ENCODE peak calls at places on chromosomes 4 and X, in four cellular contexts. I is CD8-positive, alpha-beta T cell; M is prostate gland; K is pancreas. V is an unnamed sample.

GRCh38 chrX:2608638-2609430 is 82.3 kb upstream of the CD99 start:
- DNase-seq in I (peak), M (peak), K (peak), V (peak)

GRCh38 chr4:19177616-19178015 is 1074.1 kb upstream of the SLIT2 start:
- DNase-seq in I (no peak), M (no peak), K (no peak), V (no peak)

GRCh38 chrX:135403374-135403773 is 18.4 kb upstream of the SMIM10L2A start:
- DNase-seq in I (no peak), M (no peak), K (no peak), V (no peak)

GRCh38 chr4:139655116-139655515 is 10.5 kb upstream of the MGST2 start:
- DNase-seq in I (no peak), M (no peak), K (no peak), V (peak)

GRCh38 chr4:182642831-182643230 is 274.4 kb downstream of the DCTD start:
- DNase-seq in I (no peak), M (no peak), K (no peak), V (peak)

GRCh38 chrX:154505726-154506125 is 10.3 kb downstream of the FAM3A start:
- DNase-seq in I (no peak), M (no peak), K (no peak), V (no peak)

GRCh38 chr4:125760956-125761355 is 446.2 kb downstream of the FAT4 start:
- DNase-seq in I (no peak), M (no peak), K (no peak), V (no peak)

GRCh38 chrX:40003982-40004535 is 93.7 kb downstream of the BCOR start:
- DNase-seq in I (no peak), M (no peak), K (no peak), V (no peak)

GRCh38 chrX:94545722-94546121 is 871.7 kb downstream of the FAM133A start:
- DNase-seq in I (no peak), M (no peak), K (no peak), V (no peak)

GRCh38 chr4:101104264-101105052 is 242.9 kb downstream of the PPP3CA start:
- DNase-seq in I (no peak), M (no peak), K (no peak), V (no peak)

GRCh38 chr4:109313168-109314133 is 11.0 kb upstream of the COL25A1 start:
- DNase-seq in I (no peak), M (no peak), K (no peak), V (no peak)

GRCh38 chrX:124035657-124036056 is 74.2 kb downstream of the STAG2 start:
- DNase-seq in I (no peak), M (no peak), K (no peak), V (no peak)

GRCh38 chr4:26936284-26937065 is 75.8 kb downstream of the STIM2 start:
- DNase-seq in I (no peak), M (no peak), K (no peak), V (no peak)

GRCh38 chr4:112348488-112349158 is 51.5 kb downstream of the ALPK1 start:
- DNase-seq in I (no peak), M (peak), K (no peak), V (peak)

GRCh38 chrX:154531626-154532025 is 15.0 kb downstream of the G6PD start:
- DNase-seq in I (no peak), M (no peak), K (no peak), V (no peak)

GRCh38 chrX:136616987-136617685 is 30.8 kb upstream of the CD40LG start:
- DNase-seq in I (no peak), M (no peak), K (no peak), V (no peak)

GRCh38 chrX:1487401-1487800 is 34.7 kb upstream of the ASMTL start:
- DNase-seq in I (no peak), M (no peak), K (no peak), V (no peak)

GRCh38 chr4:32172761-32173160 is 1452.6 kb downstream of the PCDH7 start:
- DNase-seq in I (no peak), M (no peak), K (no peak), V (no peak)

GRCh38 chr4:175238827-175239517 is 320.8 kb downstream of the ADAM29 start:
- DNase-seq in I (no peak), M (no peak), K (no peak), V (peak)

GRCh38 chr4:80417019-80417418 is 81.5 kb downstream of the CFAP299 start:
- DNase-seq in I (no peak), M (no peak), K (no peak), V (no peak)

GRCh38 chr4:70714061-70714468 is 7.7 kb upstream of the RUFY3 start:
- DNase-seq in I (no peak), M (no peak), K (no peak), V (no peak)

GRCh38 chrX:69158166-69159040 is 6.8 kb downstream of the PJA1 start:
- DNase-seq in I (no peak), M (peak), K (peak), V (no peak)

GRCh38 chr4:176277162-176277904 is 8.3 kb upstream of the ASB5 start:
- DNase-seq in I (no peak), M (peak), K (peak), V (peak)

GRCh38 chr4:175419120-175419774 is 392.8 kb downstream of the GPM6A start:
- DNase-seq in I (no peak), M (no peak), K (no peak), V (no peak)

GRCh38 chr4:8005033-8005808 is 65.6 kb upstream of the AFAP1 start:
- DNase-seq in I (no peak), M (no peak), K (no peak), V (no peak)

GRCh38 chrX:1213971-1214370 is 1.5 kb upstream of the CRLF2 start:
- DNase-seq in I (no peak), M (no peak), K (no peak), V (no peak)

DNA sequence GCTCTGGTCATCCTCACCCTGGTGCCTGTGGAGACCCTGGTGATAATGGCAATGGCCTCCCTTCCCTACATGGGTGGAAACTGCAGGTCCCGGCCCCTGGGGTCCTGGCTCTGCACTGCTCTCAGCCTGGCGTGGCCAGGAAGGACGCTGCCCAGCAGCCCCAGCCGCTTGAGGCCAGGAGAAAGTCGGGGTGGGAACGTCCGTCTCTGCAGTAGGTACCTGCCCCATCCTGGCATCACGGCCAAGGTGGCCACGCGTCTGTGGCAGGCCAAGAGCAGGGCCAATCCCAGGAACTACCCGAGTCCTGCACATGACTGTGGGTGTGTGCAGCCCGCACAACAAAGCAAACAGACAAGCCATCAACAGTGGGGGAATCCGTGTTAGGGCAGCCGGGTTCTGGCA is 33.8 kb downstream of the FGFRL1 start:
- DNase-seq in I (no peak), M (no peak), K (peak), V (no peak)
- H3K4me3 ChIP-seq in I (no peak), M (no peak), K (no peak), V (no peak)

GRCh38 chr4:73617256-73617655 is 3.0 kb downstream of the RASSF6 start:
- DNase-seq in I (no peak), M (no peak), K (no peak), V (no peak)

GRCh38 chr4:73621357-73621756 is 1.1 kb upstream of the RASSF6 start:
- DNase-seq in I (no peak), M (no peak), K (no peak), V (no peak)

GRCh38 chr4:73615613-73616012 is 4.6 kb downstream of the RASSF6 start:
- DNase-seq in I (no peak), M (no peak), K (no peak), V (no peak)

GRCh38 chr4:73619351-73619750 is 885 bp downstream of the RASSF6 start:
- DNase-seq in I (no peak), M (no peak), K (no peak), V (no peak)

DNA sequence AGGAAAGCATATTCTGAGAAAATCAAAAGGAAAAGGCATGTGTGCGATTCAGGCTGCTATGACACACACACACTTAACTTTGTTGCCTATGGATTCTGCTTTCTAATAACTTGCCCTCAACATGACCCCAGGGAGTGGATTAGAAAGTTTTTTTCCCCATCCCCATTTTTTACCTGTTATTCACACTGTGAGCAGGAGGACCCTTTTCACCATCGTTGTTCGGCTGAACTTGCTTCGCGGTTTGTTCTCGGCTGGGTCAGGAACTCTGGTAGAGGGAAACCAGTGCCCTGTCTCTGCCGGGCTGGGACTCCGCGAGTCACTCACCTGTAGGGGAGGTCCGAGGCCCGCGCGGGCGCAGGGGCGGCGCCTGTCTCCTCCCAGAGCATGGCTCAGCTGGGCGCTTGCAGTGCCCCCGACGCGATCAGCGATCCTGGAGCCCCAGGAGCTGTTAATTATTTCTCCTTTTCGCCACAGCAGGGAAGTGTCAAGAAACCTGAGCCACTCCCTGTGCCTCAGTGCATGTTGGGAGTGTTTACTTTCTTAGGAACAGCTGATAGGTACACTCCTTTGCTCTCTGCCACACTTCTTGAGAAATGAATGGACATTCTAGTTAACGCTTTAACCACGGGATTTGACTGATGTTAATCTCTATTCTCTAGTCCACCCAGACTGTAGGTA is at the start of gene RASSF6:
- DNase-seq in I (no peak), M (peak), K (peak), V (no peak)
- TF ChIP-seq CTCF in I (no peak), M (peak), K (no peak), V (no peak)

GRCh38 chr4:2834001-2834921 is 9.4 kb upstream of the ADD1 start:
- DNase-seq in I (no peak), M (no peak), K (no peak), V (no peak)

GRCh38 chr4:2837904-2838496 is 5.6 kb upstream of the ADD1 start:
- DNase-seq in I (peak), M (no peak), K (no peak), V (no peak)

GRCh38 chr4:2836391-2836859 is 7.2 kb upstream of the ADD1 start:
- DNase-seq in I (no peak), M (no peak), K (no peak), V (no peak)

GRCh38 chr4:2837110-2837903 is 6.3 kb upstream of the ADD1 start:
- DNase-seq in I (no peak), M (no peak), K (no peak), V (no peak)

DNA sequence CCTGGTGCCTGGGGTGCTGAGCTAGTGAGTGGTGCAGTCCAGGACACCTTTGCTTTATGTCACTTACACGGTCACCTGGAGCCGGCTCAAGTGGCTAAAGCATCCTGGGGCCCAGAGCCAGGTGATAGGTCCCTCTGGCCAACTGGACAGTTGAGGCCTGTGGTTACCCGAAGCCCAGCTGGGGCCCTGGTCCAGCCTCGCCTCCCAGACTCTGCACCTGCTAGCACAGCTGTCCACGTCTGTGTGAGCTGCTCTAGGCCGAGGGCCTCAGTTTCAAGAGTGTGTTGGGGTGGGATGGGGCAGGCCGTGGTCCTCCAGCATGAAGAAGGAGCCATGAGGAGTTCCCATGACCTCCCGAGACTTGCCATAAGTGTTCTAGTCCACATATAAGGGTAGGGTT is 7.7 kb upstream of the ADD1 start:
- DNase-seq in I (no peak), M (no peak), K (no peak), V (no peak)
- H3K4me3 ChIP-seq in I (no peak), M (no peak), K (no peak), V (no peak)

GRCh38 chr4:90121961-90122748 is 5.0 kb upstream of the CCSER1 start:
- DNase-seq in I (no peak), M (no peak), K (no peak), V (no peak)

GRCh38 chr4:90118547-90119211 is 8.5 kb upstream of the CCSER1 start:
- DNase-seq in I (no peak), M (no peak), K (no peak), V (no peak)

GRCh38 chr4:90120815-90121214 is 6.4 kb upstream of the CCSER1 start:
- DNase-seq in I (no peak), M (no peak), K (no peak), V (no peak)

GRCh38 chr4:90120037-90120436 is 7.2 kb upstream of the CCSER1 start:
- DNase-seq in I (no peak), M (no peak), K (no peak), V (no peak)
- TF ChIP-seq CTCF in I (no peak), M (no peak), K (no peak), V (no peak)

DNA sequence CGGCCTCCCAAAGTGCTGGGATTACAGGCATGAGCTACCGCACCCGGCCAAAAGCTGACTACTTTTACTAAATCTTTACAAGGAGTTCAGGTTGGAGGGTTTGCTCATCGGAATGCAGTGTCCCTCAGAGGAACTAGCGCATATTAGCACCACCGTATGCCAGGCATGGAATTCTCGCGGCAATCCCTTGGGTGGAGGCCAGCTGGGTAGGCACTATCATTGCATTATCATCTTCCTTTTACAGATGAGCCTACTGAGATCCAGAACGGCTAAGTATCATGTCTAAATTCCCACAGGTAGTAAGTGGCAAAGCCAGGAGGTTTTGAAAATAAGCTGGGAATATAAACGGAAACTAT is 6.1 kb upstream of the CXorf66 start:
- DNase-seq in I (no peak), M (no peak), K (no peak), V (no peak)
- H3K4me3 ChIP-seq in I (no peak), M (no peak), K (no peak), V (no peak)

GRCh38 chr4:186726440-186727148 is 2.9 kb upstream of the FAT1 start:
- DNase-seq in I (no peak), M (peak), K (peak), V (peak)
- TF ChIP-seq CTCF in I (no peak), M (peak), K (no peak), V (peak)

DNA sequence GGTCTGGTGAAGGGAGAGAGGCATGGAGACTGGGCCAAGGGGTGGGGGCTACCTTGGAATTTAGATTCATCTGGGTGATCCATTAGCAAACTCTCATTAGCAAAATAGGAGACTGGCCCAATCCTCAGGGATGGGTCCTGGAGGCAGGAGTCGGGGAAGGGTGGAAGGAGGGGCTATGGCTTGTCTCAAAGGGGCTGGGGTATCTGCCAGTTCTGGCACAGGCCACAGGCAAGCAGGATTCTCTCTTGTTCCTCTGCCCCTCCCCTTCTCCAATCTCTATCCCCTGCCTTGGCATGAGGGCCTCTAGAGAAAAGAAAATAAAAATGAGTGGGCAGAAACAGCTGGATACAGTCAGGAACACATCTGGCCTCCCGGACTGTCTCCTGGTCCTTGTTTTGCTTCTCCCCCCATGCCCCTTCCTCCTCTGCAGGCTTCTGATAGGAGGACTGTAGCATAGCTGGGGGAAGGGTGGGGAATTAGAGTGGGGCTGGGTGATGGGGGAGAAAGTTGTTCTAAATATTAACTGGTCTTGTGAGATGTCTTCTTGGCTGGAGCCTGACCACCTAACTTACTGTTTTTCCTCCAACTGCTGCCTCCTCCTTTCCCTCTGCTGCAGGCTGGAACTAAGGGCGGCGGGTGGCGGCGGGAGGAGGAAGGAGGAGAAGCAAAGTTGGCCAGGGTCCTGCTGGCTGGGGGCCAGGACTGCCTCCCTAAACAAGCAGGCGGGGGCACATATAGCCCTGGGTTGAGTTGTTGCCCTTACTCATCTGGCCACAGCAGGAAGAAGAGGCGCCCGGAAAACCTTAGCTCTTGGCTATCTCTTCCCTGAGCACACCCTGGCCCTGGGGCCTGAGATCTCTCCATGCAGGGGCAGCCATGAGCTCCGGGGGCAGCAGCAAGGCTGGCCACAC is 53.3 kb upstream of the LAS1L start:
- DNase-seq in I (no peak), M (peak), K (peak), V (no peak)
- H3K4me3 ChIP-seq in I (no peak), M (no peak), K (no peak), V (no peak)

GRCh38 chrX:101925733-101926132 is 6.1 kb downstream of the ZMAT1 start:
- DNase-seq in I (no peak), M (no peak), K (no peak), V (no peak)

GRCh38 chrX:101932249-101932570 is 383 bp upstream of the ZMAT1 start:
- DNase-seq in I (no peak), M (no peak), K (no peak), V (no peak)

GRCh38 chrX:101931104-101931493 is 728 bp downstream of the ZMAT1 start:
- DNase-seq in I (no peak), M (no peak), K (no peak), V (no peak)

GRCh38 chrX:101931494-101932248 is at the start of gene ZMAT1:
- DNase-seq in I (peak), M (peak), K (peak), V (peak)
- TF ChIP-seq CTCF in I (no peak), M (no peak), K (no peak), V (no peak)

GRCh38 chrX:109839694-109840358 is 106.8 kb upstream of the ACSL4 start:
- DNase-seq in I (no peak), M (no peak), K (no peak), V (no peak)
- H3K4me3 ChIP-seq in I (no peak), M (no peak), K (no peak), V (no peak)

V was measured in LNCaP clone FGC.